ENCODE peak calls at places on chromosomes 4 and X, in five cellular contexts. B, U, P, O and W are unnamed samples.

GRCh38 chrX:119007189-119007770 is 32.9 kb downstream of the LONRF3 start:
- DNase-seq in B (no peak), U (no peak), P (no peak), O (no peak), W (no peak)

GRCh38 chrX:120372667-120373370 is 10.9 kb downstream of the ATP1B4 start:
- DNase-seq in B (no peak), U (no peak), P (no peak), O (no peak), W (no peak)

GRCh38 chrX:119495734-119496520 is 27.7 kb downstream of the SLC25A5 start:
- DNase-seq in B (no peak), U (no peak), P (no peak), O (no peak), W (no peak)

GRCh38 chrX:47585273-47585672 is 3.0 kb downstream of the TIMP1 start:
- DNase-seq in B (no peak), U (peak), P (no peak), O (no peak), W (peak)

GRCh38 chrX:107773206-107773605 is 2.4 kb downstream of the TSC22D3 start:
- DNase-seq in B (no peak), U (no peak), P (peak), O (no peak), W (no peak)

GRCh38 chr4:156298230-156298629 is 344.6 kb upstream of the CTSO start:
- DNase-seq in B (no peak), U (no peak), P (no peak), O (peak), W (no peak)

GRCh38 chr4:16779028-16779675 is 119.3 kb downstream of the LDB2 start:
- DNase-seq in B (no peak), U (no peak), P (no peak), O (peak), W (no peak)

GRCh38 chrX:48196745-48197213 is at the start of gene SSX5:
- DNase-seq in B (no peak), U (no peak), P (no peak), O (no peak), W (no peak)

GRCh38 chr4:57501715-57502114 is 391.5 kb upstream of the IGFBP7 start:
- DNase-seq in B (no peak), U (no peak), P (peak), O (no peak), W (no peak)

GRCh38 chrX:103776586-103776985 is at the start of gene PLP1:
- DNase-seq in B (no peak), U (no peak), P (no peak), O (no peak), W (peak)

GRCh38 chr4:81032805-81033684 is 2.5 kb downstream of the BMP3 start:
- DNase-seq in B (no peak), U (no peak), P (no peak), O (no peak), W (no peak)

GRCh38 chr4:100828986-100829685 is 311.3 kb upstream of the EMCN start:
- DNase-seq in B (no peak), U (no peak), P (no peak), O (no peak), W (no peak)

GRCh38 chr4:187993827-187994226 is 1.7 kb upstream of the ZFP42 start:
- DNase-seq in B (no peak), U (no peak), P (no peak), O (no peak), W (no peak)

GRCh38 chrX:110403839-110404238 is 45.2 kb downstream of the RTL9 start:
- DNase-seq in B (no peak), U (no peak), P (no peak), O (no peak), W (no peak)

GRCh38 chr4:161320377-161320776 is 843.4 kb downstream of the FSTL5 start:
- DNase-seq in B (no peak), U (no peak), P (no peak), O (no peak), W (no peak)

GRCh38 chrX:153580700-153581386 is 18.1 kb downstream of the CCNQ start:
- DNase-seq in B (no peak), U (no peak), P (no peak), O (no peak), W (no peak)

GRCh38 chr4:73870260-73870659 is 1.1 kb downstream of the CXCL1 start:
- DNase-seq in B (no peak), U (no peak), P (no peak), O (no peak), W (no peak)

GRCh38 chr4:71184195-71184781 is 154.5 kb upstream of the SLC4A4 start:
- DNase-seq in B (no peak), U (no peak), P (peak), O (no peak), W (no peak)

GRCh38 chr4:138222041-138222440 is 20.1 kb downstream of the SLC7A11 start:
- DNase-seq in B (no peak), U (no peak), P (peak), O (no peak), W (no peak)

GRCh38 chrX:14029039-14029424 is 660 bp downstream of the GEMIN8 start:
- DNase-seq in B (no peak), U (no peak), P (no peak), O (no peak), W (no peak)

GRCh38 chrX:13293700-13294099 is 26.2 kb downstream of the ATXN3L start:
- DNase-seq in B (no peak), U (no peak), P (no peak), O (no peak), W (no peak)

GRCh38 chr4:88718098-88718497 is 20.5 kb upstream of the NAP1L5 start:
- DNase-seq in B (no peak), U (no peak), P (no peak), O (no peak), W (no peak)

GRCh38 chr4:153773236-153773690 is 13.4 kb upstream of the RNF175 start:
- DNase-seq in B (no peak), U (no peak), P (no peak), O (no peak), W (no peak)

GRCh38 chr4:102675142-102675541 is 85.6 kb downstream of the MANBA start:
- DNase-seq in B (no peak), U (no peak), P (no peak), O (no peak), W (no peak)

GRCh38 chrX:154399527-154400368 is 1.6 kb downstream of the RPL10 start:
- DNase-seq in B (no peak), U (no peak), P (no peak), O (no peak), W (no peak)

GRCh38 chrX:13064599-13065143 is 20.3 kb upstream of the FAM9C start:
- DNase-seq in B (no peak), U (no peak), P (no peak), O (no peak), W (no peak)

GRCh38 chr4:895596-895995 is 36.5 kb downstream of the GAK start:
- DNase-seq in B (no peak), U (no peak), P (no peak), O (no peak), W (no peak)

GRCh38 chr4:140296871-140297570 is 76.4 kb upstream of the SCOC start:
- DNase-seq in B (no peak), U (no peak), P (no peak), O (peak), W (no peak)

DNA sequence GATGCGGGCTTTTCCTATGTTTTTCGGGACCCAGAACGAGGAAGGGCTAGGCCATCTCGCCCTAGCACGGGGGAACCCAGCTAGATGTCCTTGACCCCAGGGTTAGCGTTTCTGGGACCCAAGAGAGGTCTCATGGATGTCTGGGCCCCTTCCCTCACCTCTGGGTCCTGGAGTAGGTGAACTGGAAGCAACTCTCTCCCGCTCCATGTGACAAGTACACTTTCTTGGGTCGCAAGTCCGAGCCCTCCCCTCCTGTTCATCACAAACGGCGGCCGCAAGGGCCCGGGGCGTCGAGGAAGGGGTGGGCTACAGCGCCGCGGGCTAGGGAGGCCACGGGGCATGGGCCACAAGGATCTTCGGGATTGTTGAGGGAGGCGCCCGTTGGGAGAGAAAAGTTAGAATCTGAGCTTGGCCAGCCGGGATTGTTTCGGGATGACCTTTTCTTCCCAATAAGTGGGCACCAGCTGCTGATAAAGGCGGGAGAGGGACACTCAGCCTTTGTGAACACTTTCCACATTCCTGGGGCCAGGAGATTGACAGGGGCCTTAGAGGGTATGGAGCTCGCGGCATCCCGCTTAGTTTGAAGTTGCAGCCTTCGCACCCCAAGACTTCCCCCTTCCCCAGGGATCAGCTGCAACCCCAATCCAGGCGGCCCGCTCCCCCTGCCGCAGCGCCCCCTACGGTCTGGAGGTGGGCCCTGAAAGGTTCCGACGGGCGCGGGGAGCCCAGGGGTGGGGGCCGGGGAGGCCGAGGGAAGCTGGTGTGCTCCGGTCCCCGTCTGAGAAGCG is 137.0 kb upstream of the ZIC3 start:
- DNase-seq in B (no peak), U (peak), P (no peak), O (no peak), W (no peak)
- H3K4me3 ChIP-seq in B (peak), U (no peak), P (no peak), O (no peak), W (no peak)

DNA sequence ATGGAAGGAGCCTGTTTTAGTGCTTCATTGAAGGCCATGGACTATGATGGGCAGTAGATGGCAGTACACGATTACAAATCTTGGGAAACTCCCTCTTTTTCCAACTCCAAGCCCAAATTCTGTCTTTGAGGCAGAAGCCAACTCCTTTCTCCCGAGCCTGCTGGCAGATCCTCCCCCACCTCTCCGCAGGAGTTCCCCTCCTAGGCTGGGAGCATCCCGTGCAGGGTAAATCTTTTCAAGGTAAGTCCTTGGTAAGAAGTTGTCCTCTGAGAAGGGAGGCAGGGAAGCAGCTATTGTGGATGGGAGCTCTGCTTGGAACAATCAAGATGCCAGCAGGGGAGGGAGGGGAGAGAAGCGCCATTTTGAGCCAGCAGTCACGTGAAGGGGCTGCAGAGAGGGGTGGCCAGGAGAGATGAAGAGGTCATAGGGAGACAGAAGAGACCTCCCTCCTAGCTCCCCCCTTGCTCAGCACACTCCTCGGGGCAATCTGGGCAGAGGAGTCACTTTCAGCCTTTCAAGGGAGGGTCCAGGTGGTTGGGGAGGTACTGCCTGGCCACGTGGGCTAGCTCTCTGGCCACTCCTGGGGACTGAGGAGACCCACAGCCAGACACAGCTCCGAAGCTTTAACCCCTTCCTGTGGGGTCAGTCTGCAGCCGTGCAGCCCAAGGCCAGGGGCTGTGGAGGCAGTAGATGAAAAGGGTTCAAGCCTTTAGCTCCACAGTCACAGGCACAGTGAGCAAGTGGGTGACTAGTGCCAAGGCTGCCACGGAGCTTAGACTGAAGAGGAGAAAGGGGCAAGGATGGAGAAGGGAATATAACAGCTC is 9.6 kb downstream of the CC2D2A start:
- DNase-seq in B (peak), U (peak), P (peak), O (peak), W (no peak)
- TF ChIP-seq POLR2A in B (no peak), U (no peak), P (no peak), O (no peak), W (no peak)

GRCh38 chrX:53116101-53116500 is 22.2 kb downstream of the KANTR start:
- DNase-seq in B (no peak), U (no peak), P (no peak), O (no peak), W (no peak)
- H3K4me3 ChIP-seq in B (no peak), U (no peak), P (no peak), O (no peak), W (no peak)

GRCh38 chrX:115560978-115561604 is at the start of gene PLS3:
- DNase-seq in B (peak), U (peak), P (peak), O (peak), W (peak)
- TF ChIP-seq POLR2A in B (peak), U (no peak), P (no peak), O (peak), W (no peak)

DNA sequence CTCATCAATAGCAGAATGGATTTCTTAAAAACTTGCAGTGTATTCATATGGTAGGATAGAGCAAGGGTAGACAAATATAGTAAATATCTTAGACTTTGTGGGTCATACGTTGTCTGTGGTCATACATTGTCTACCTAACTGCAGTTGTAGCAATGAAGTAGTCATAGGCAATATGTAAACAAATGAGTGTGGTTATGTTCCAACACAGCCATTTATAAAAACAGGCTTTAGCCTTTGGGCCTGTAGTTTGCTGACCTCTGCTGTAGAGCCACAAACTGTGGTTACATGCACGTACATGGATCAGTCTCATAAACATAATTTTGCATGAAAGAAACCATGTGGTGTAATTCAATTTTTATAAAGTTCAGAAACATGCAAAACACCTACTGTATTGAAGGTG is 98.9 kb downstream of the LARP1B start:
- DNase-seq in B (no peak), U (no peak), P (no peak), O (no peak), W (no peak)
- H3K4me3 ChIP-seq in B (no peak), U (no peak), P (no peak), O (no peak), W (no peak)